ENCODE peak calls at places on chromosomes 3 and 15, in four cellular contexts. K, A, M and J are unnamed samples.

GRCh38 chr3:188727052-188727451 is 444.7 kb upstream of the TPRG1 start:
- DNase-seq in K (no peak), M (no peak), A (no peak), J (no peak)

GRCh38 chr15:43329222-43329959 is 982 bp downstream of the LCMT2 start:
- DNase-seq in A (no peak), K (no peak), M (peak; percentile 33), J (peak; percentile 35)

GRCh38 chr3:152320201-152320617 is 51.5 kb downstream of the MBNL1 start:
- DNase-seq in A (no peak), M (no peak), K (no peak), J (no peak)

GRCh38 chr3:38039899-38040261 is 872 bp downstream of the DLEC1 start:
- DNase-seq in M (peak; percentile 59), K (peak; percentile 83), A (no peak), J (no peak)

GRCh38 chr3:4986611-4987373 is 7.6 kb downstream of the BHLHE40 start:
- DNase-seq in M (peak; percentile 66), K (peak; percentile 97), A (peak; percentile 88), J (peak; percentile 85)

GRCh38 chr15:76996526-76997401 is 1.8 kb downstream of the PSTPIP1 start:
- DNase-seq in K (peak; percentile 75), A (no peak), M (peak; percentile 69), J (no peak)

GRCh38 chr15:87031545-87032230 is 952.0 kb downstream of the AGBL1 start:
- DNase-seq in M (no peak), K (no peak), A (no peak), J (no peak)

GRCh38 chr3:150252462-150252861 is 155.6 kb upstream of the TSC22D2 start:
- DNase-seq in A (no peak), K (no peak), M (no peak), J (no peak)

GRCh38 chr15:101062471-101063171 is 143.5 kb downstream of the LRRK1 start:
- DNase-seq in A (no peak), K (no peak), M (no peak), J (no peak)

GRCh38 chr15:70034141-70034540 is 63.6 kb downstream of the TLE3 start:
- DNase-seq in A (no peak), M (no peak), K (no peak), J (no peak)

GRCh38 chr15:41891226-41891625 is 2.6 kb downstream of the SPTBN5 start:
- DNase-seq in M (no peak), A (no peak), K (no peak), J (peak; percentile 45)